ENCODE peak calls at places on chromosomes 13 and 19, in seven cellular contexts. B is NCI-H345; S is nucleus accumbens; P is stimulated activated CD8-positive, alpha-beta memory T cell treated with anti-CD3 and anti-CD28 coated beads, Interleukin-15, amount 100 ng/mL, for 24 hours; C is GM12865; Q is ELR; U is nephron progenitor cell. G is an unnamed sample.

GRCh38 chr13:60795219-60795618 is 398.2 kb downstream of the TDRD3 start:
- DNase-seq in B (no peak), S (no peak), C (no peak), Q (no peak), U (no peak), P (no peak), G (no peak)

GRCh38 chr13:48630791-48631190 is 22.9 kb upstream of the CYSLTR2 start:
- DNase-seq in Q (no peak), B (no peak), P (no peak), S (no peak), C (no peak), U (no peak), G (no peak)

GRCh38 chr13:90448466-90449037 is 898.9 kb upstream of the MIR17HG start:
- DNase-seq in Q (peak; percentile 10), P (no peak), B (no peak), S (no peak), C (no peak), U (no peak), G (no peak)

GRCh38 chr13:108609353-108609752 is 20.1 kb upstream of the MYO16 start:
- DNase-seq in Q (peak; percentile 16), S (no peak), B (no peak), U (no peak), P (no peak), C (peak; percentile 6), G (peak; percentile 37)

GRCh38 chr19:46791944-46792343 is 3.5 kb upstream of the SLC1A5 start:
- DNase-seq in C (no peak), B (no peak), U (no peak), Q (peak; percentile 75), S (no peak), P (no peak), G (no peak)

GRCh38 chr13:30731658-30732390 is 3.5 kb upstream of the ALOX5AP start:
- DNase-seq in U (no peak), Q (no peak), C (no peak), P (no peak), B (no peak), S (no peak), G (no peak)

GRCh38 chr19:6274756-6275155 is 5.0 kb downstream of the MLLT1 start:
- DNase-seq in S (no peak), U (no peak), Q (no peak), B (no peak), P (no peak), C (no peak), G (no peak)

GRCh38 chr13:40152145-40152544 is 496.7 kb downstream of the COG6 start:
- DNase-seq in C (no peak), S (no peak), B (no peak), Q (peak; percentile 77), P (no peak), U (no peak), G (no peak)

GRCh38 chr19:3115916-3116602 is 19.8 kb upstream of the GNA15 start:
- DNase-seq in B (no peak), Q (peak; percentile 28), P (no peak), S (no peak), U (no peak), C (no peak), G (no peak)

GRCh38 chr13:99250977-99251825 is 7.0 kb downstream of the GPR18 start:
- DNase-seq in C (no peak), U (no peak), P (no peak), Q (no peak), S (no peak), B (no peak), G (no peak)

GRCh38 chr19:39407394-39407643 is 672 bp downstream of the ZFP36 start:
- DNase-seq in P (no peak), S (no peak), U (no peak), C (no peak), B (no peak), Q (no peak), G (no peak)

GRCh38 chr13:75481176-75482069 is 546 bp downstream of the TBC1D4 start:
- DNase-seq in U (peak; percentile 66), Q (peak; percentile 53), B (peak; percentile 62), C (peak; percentile 47), P (no peak), S (peak; percentile 49), G (no peak)

GRCh38 chr19:41161903-41162302 is 31.1 kb upstream of the CYP2S1 start:
- DNase-seq in Q (peak; percentile 13), B (no peak), C (no peak), U (no peak), S (no peak), P (no peak), G (no peak)

GRCh38 chr13:35526577-35526976 is 50.1 kb upstream of the MAB21L1 start:
- DNase-seq in Q (no peak), U (no peak), P (no peak), B (no peak), S (no peak), C (no peak), G (no peak)

GRCh38 chr13:43804461-43805070 is 17.8 kb upstream of the ENOX1 start:
- DNase-seq in U (no peak), P (no peak), B (peak; percentile 65), Q (peak; percentile 82), C (peak; percentile 66), S (no peak), G (peak; percentile 95)

GRCh38 chr13:40189885-40190655 is 476.4 kb downstream of the FOXO1 start:
- DNase-seq in S (peak; percentile 69), Q (no peak), C (no peak), P (no peak), B (no peak), U (peak; percentile 16), G (peak; percentile 97)

GRCh38 chr13:41696163-41697003 is 239.0 kb downstream of the RGCC start:
- DNase-seq in P (no peak), C (peak; percentile 3), Q (peak; percentile 95), U (no peak), S (no peak), B (no peak), G (no peak)

GRCh38 chr13:32415019-32415418 is 12.9 kb downstream of the N4BP2L1 start:
- DNase-seq in S (no peak), P (no peak), Q (peak; percentile 34), B (no peak), C (peak; percentile 48), U (no peak), G (no peak)

GRCh38 chr19:30552593-30552992 is 180.4 kb downstream of the ZNF536 start:
- DNase-seq in P (no peak), U (no peak), B (no peak), S (no peak), C (no peak), Q (no peak), G (no peak)

GRCh38 chr19:7386308-7386707 is 37.6 kb downstream of the ARHGEF18 start:
- DNase-seq in U (no peak), B (no peak), Q (peak; percentile 17), S (no peak), C (peak; percentile 49), P (no peak), G (no peak)

GRCh38 chr19:33098023-33098652 is 17.2 kb downstream of the GPATCH1 start:
- DNase-seq in P (no peak), S (no peak), C (no peak), U (no peak), Q (peak; percentile 37), B (no peak), G (no peak)

GRCh38 chr13:46039421-46040036 is 13.0 kb downstream of the ZC3H13 start:
- DNase-seq in Q (no peak), U (no peak), C (no peak), B (no peak), P (no peak), S (no peak), G (no peak)

GRCh38 chr13:27644302-27644701 is 22.6 kb downstream of the POLR1D start:
- DNase-seq in U (no peak), C (no peak), B (no peak), Q (peak; percentile 51), S (no peak), P (no peak), G (no peak)

GRCh38 chr19:12952488-12953455 is 4.3 kb downstream of the GADD45GIP1 start:
- DNase-seq in U (no peak), S (peak; percentile 67), P (no peak), C (no peak), Q (peak; percentile 90), B (no peak), G (no peak)

GRCh38 chr19:45324349-45324907 is 1.8 kb upstream of the CKM start:
- DNase-seq in C (no peak), B (no peak), Q (no peak), S (no peak), U (no peak), P (no peak), G (no peak)

GRCh38 chr13:114199961-114200672 is 21.1 kb downstream of the CFAP97D2 start:
- DNase-seq in S (no peak), B (no peak), Q (no peak), C (no peak), U (no peak), P (no peak), G (no peak)

GRCh38 chr19:13843104-13843921 is 33.6 kb upstream of the NANOS3 start:
- DNase-seq in Q (peak; percentile 82), P (no peak), B (peak; percentile 68), C (no peak), U (peak; percentile 56), S (no peak), G (no peak)

GRCh38 chr13:41502676-41503075 is 45.3 kb downstream of the RGCC start:
- DNase-seq in B (no peak), Q (no peak), P (no peak), C (peak; percentile 88), S (no peak), U (no peak), G (no peak)

GRCh38 chr19:48913114-48913513 is 13.0 kb downstream of the NUCB1 start:
- DNase-seq in U (no peak), Q (peak; percentile 47), S (no peak), B (no peak), P (no peak), C (no peak), G (no peak)

GRCh38 chr19:45037393-45038169 is 1.3 kb upstream of the CLASRP start:
- DNase-seq in S (no peak), B (no peak), C (no peak), U (no peak), Q (no peak), P (no peak), G (no peak)

GRCh38 chr13:31008400-31009115 is 76.1 kb downstream of the TEX26 start:
- DNase-seq in B (no peak), U (no peak), Q (peak; percentile 60), P (no peak), S (no peak), C (no peak), G (no peak)

GRCh38 chr13:46866150-46866549 is 30.7 kb downstream of the HTR2A start:
- DNase-seq in U (peak; percentile 8), P (no peak), S (no peak), Q (peak; percentile 77), C (peak; percentile 49), B (peak; percentile 28), G (peak; percentile 24)

GRCh38 chr19:17158584-17158983 is 56.6 kb upstream of the USE1 start:
- DNase-seq in U (no peak), S (no peak), C (no peak), Q (no peak), P (no peak), B (no peak), G (no peak)

GRCh38 chr13:33867472-33867871 is 49.5 kb downstream of the RFC3 start:
- DNase-seq in C (no peak), U (no peak), S (no peak), Q (no peak), P (no peak), B (no peak), G (no peak)

GRCh38 chr13:35978607-35979316 is 152.4 kb downstream of the DCLK1 start:
- DNase-seq in Q (peak; percentile 61), U (peak; percentile 55), P (no peak), C (peak; percentile 62), S (peak; percentile 0), B (peak; percentile 28), G (peak; percentile 75)

G was measured in pons.